ENCODE peak calls at places on chromosomes 12 and 14, in four cellular contexts. E is A549, L is WTC11, T is HepG2. Q is an unnamed sample.

GRCh38 chr14:37118673-37119366 is 53.6 kb downstream of the SLC25A21 start:
- DNase-seq in E (no peak), L (no peak), T (no peak), Q (no peak)

GRCh38 chr14:55794655-55795583 is 214.9 kb downstream of the KTN1 start:
- DNase-seq in E (peak; percentile 52), L (no peak), T (no peak), Q (no peak)

GRCh38 chr12:109611223-109611622 is 37.6 kb downstream of the MVK start:
- DNase-seq in E (no peak), L (no peak), T (no peak), Q (no peak)

GRCh38 chr12:45794422-45794821 is 64.9 kb downstream of the ARID2 start:
- DNase-seq in E (no peak), L (no peak), T (no peak), Q (no peak)

GRCh38 chr14:70698288-70698687 is 56.6 kb downstream of the TTC9 start:
- DNase-seq in E (peak; percentile 56), L (no peak), T (peak; percentile 29), Q (peak; percentile 33)

GRCh38 chr12:47554046-47554653 is 151.7 kb downstream of the RPAP3 start:
- DNase-seq in E (no peak), L (no peak), T (no peak), Q (no peak)

GRCh38 chr14:87049886-87050820 is 942.8 kb downstream of the GALC start:
- DNase-seq in E (peak; percentile 20), L (peak; percentile 62), T (peak; percentile 37), Q (peak; percentile 9)

GRCh38 chr14:24816929-24817637 is 183.1 kb upstream of the GZMB start:
- DNase-seq in E (no peak), L (no peak), T (peak; percentile 98), Q (no peak)

GRCh38 chr12:12585115-12585862 is 22.6 kb upstream of the DUSP16 start:
- DNase-seq in E (no peak), L (no peak), T (peak; percentile 39), Q (no peak)

GRCh38 chr14:92895352-92895878 is 27.5 kb upstream of the CHGA start:
- DNase-seq in E (no peak), L (no peak), T (no peak), Q (no peak)

GRCh38 chr14:97074860-97075259 is 277.7 kb downstream of the VRK1 start:
- DNase-seq in E (no peak), L (no peak), T (no peak), Q (no peak)

GRCh38 chr14:99789581-99789980 is 3.6 kb upstream of the EML1 start:
- DNase-seq in E (no peak), L (no peak), T (no peak), Q (no peak)

GRCh38 chr12:39236994-39237393 is 205.9 kb downstream of the KIF21A start:
- DNase-seq in E (peak; percentile 70), L (no peak), T (no peak), Q (no peak)

GRCh38 chr12:46374286-46374685 is 1.7 kb upstream of the SLC38A2 start:
- DNase-seq in E (no peak), L (no peak), T (no peak), Q (no peak)

GRCh38 chr14:31449971-31450610 is 7.2 kb downstream of the DTD2 start:
- DNase-seq in E (peak; percentile 56), L (no peak), T (peak; percentile 68), Q (peak; percentile 17)

GRCh38 chr12:127324681-127325080 is 942.3 kb upstream of the TMEM132C start:
- DNase-seq in E (no peak), L (no peak), T (no peak), Q (no peak)

GRCh38 chr14:99571303-99571986 is 32.6 kb downstream of the CCDC85C start:
- DNase-seq in E (no peak), L (no peak), T (no peak), Q (no peak)

GRCh38 chr14:90274808-90275454 is 18.6 kb downstream of the PSMC1 start:
- DNase-seq in E (no peak), L (no peak), T (no peak), Q (no peak)
- TF ChIP-seq HMGXB4 in E (no peak), L (no peak), T (no peak), Q (no peak)

GRCh38 chr14:77889971-77890442 is 90.1 kb downstream of the ADCK1 start:
- DNase-seq in E (no peak), L (no peak), T (no peak), Q (no peak)
- TF ChIP-seq HMGXB4 in E (no peak), L (no peak), T (no peak), Q (no peak)

DNA sequence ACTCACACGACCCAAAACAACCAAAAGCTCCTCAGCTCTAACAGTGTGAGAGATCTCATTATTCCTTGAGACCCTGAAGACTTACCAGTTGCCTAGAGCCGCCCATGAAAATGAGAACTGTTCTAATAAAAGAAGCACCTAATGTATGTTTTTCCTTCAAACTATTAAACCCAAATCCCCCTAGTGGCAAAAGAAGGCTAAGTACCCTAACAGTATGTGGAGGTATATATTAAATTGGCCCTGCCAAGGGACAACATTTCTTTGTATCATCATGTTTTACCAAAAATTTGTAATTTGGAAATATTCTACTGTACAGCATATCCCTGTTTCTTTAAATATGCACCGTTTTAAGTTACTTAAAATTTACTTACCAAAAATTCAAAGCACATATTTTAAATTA is 38.0 kb upstream of the PPFIA2 start:
- DNase-seq in E (peak; percentile 29), L (no peak), T (peak; percentile 6), Q (no peak)
- TF ChIP-seq HMGXB4 in E (no peak), L (no peak), T (no peak), Q (no peak)

DNA sequence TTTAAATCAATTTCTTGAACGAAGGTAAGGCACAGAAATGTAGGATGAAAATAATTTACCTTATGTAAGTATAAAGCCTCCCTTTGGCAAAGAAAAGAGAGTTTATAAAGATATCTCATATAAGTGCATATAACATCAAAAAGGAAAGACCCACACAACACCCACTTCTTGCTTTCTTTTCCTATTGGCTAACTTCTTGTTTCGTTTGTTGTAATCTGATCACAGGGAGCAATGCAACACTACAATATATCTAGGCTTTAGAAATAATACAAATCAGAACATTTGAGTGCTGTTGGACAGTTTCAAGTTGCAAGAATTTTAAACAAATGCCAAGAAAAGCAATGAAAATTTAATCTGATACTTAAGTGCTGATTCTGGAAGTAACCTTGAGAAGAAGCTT is 1.3 kb downstream of the FGD6 start:
- DNase-seq in E (peak; percentile 51), L (no peak), T (peak; percentile 30), Q (no peak)
- TF ChIP-seq HMGXB4 in E (no peak), L (no peak), T (no peak), Q (no peak)

GRCh38 chr12:40254455-40255085 is 29.8 kb downstream of the LRRK2 start:
- DNase-seq in E (no peak), L (no peak), T (no peak), Q (no peak)

GRCh38 chr12:40253936-40254335 is 29.1 kb downstream of the LRRK2 start:
- DNase-seq in E (no peak), L (no peak), T (no peak), Q (no peak)

GRCh38 chr12:40248034-40248433 is 23.2 kb downstream of the LRRK2 start:
- DNase-seq in E (no peak), L (no peak), T (no peak), Q (no peak)

DNA sequence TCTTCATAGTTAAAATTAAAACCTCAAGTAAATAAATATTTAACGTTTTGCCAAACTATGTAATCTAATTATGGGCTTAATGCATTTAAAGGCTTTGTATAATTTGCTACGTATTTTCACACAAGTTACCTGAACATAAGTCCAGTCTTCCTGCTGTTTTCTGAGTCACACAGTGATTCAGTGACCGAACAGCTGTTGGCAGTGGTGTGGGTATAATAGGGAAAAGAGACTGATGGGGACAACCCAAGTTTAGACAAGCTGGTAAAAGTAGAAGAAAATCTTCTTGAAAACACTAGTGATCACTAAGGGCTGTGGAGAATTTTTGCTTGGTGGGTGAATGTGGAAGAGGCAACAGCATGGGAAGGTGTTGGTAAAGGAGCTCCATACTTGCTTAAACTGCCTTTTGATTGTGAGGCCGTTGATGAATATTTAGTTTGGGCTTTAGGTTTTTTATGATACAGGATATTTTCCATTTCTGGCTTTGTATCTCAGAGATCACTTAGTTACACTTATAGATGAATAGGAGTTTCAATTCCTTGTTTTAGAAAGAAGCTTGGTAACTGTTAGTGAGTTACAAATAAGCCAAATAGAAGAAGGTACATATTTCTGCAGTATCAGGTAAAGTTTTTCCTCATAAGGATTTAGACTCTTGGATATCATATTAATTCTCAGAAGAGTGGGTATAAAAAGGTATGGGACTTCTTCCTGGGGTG is 23.9 kb downstream of the LRRK2 start:
- DNase-seq in E (peak; percentile 18), L (no peak), T (no peak), Q (no peak)
- TF ChIP-seq HMGXB4 in E (no peak), L (no peak), T (no peak), Q (no peak)

Q was measured in K562.